ENCODE peak calls at places on chromosomes 16 and 17, in seven cellular contexts. One of them, this sample, is unnamed.

GRCh38 chr16:24151482-24151939 is 104.6 kb upstream of the CACNG3 start:
- DNase-seq in NCI-H2171 treated with DMSO at 0.1 percent for 48 hours: no peak
- DNase-seq in activated T-cell treated with anti-CD3 and anti-CD28 coated beads for 4 hours: no peak
- DNase-seq in stimulated activated CD4-positive, alpha-beta T cell treated with anti-CD3 and anti-CD28 coated beads, Interleukin-2, amount 100 ng/mL, for 48 hours: no peak
- DNase-seq in activated naive CD4-positive, alpha-beta T cell treated with anti-CD3 and anti-CD28 coated beads, Interleukin-2, amount 10 ng/mL, durations not matched to agents 7 days and 5 days: peak
- DNase-seq in stimulated activated CD8-positive, alpha-beta memory T cell treated with anti-CD3 and anti-CD28 coated beads, Interleukin-15, amount 100 ng/mL, for 48 hours: no peak
- DNase-seq in iris pigment epithelial cell: no peak
- DNase-seq in this sample: no peak

GRCh38 chr17:37506678-37507077 is 17.0 kb downstream of the DUSP14 start:
- DNase-seq in NCI-H2171 treated with DMSO at 0.1 percent for 48 hours: peak
- DNase-seq in activated T-cell treated with anti-CD3 and anti-CD28 coated beads for 4 hours: no peak
- DNase-seq in stimulated activated CD4-positive, alpha-beta T cell treated with anti-CD3 and anti-CD28 coated beads, Interleukin-2, amount 100 ng/mL, for 48 hours: no peak
- DNase-seq in activated naive CD4-positive, alpha-beta T cell treated with anti-CD3 and anti-CD28 coated beads, Interleukin-2, amount 10 ng/mL, durations not matched to agents 7 days and 5 days: peak
- DNase-seq in stimulated activated CD8-positive, alpha-beta memory T cell treated with anti-CD3 and anti-CD28 coated beads, Interleukin-15, amount 100 ng/mL, for 48 hours: no peak
- DNase-seq in iris pigment epithelial cell: peak
- DNase-seq in this sample: no peak

GRCh38 chr16:25605381-25605780 is 86.4 kb upstream of the HS3ST4 start:
- DNase-seq in NCI-H2171 treated with DMSO at 0.1 percent for 48 hours: no peak
- DNase-seq in activated T-cell treated with anti-CD3 and anti-CD28 coated beads for 4 hours: no peak
- DNase-seq in stimulated activated CD4-positive, alpha-beta T cell treated with anti-CD3 and anti-CD28 coated beads, Interleukin-2, amount 100 ng/mL, for 48 hours: no peak
- DNase-seq in activated naive CD4-positive, alpha-beta T cell treated with anti-CD3 and anti-CD28 coated beads, Interleukin-2, amount 10 ng/mL, durations not matched to agents 7 days and 5 days: no peak
- DNase-seq in stimulated activated CD8-positive, alpha-beta memory T cell treated with anti-CD3 and anti-CD28 coated beads, Interleukin-15, amount 100 ng/mL, for 48 hours: no peak
- DNase-seq in iris pigment epithelial cell: no peak
- DNase-seq in this sample: no peak

GRCh38 chr16:50202926-50203624 is 50.0 kb downstream of the TENT4B start:
- DNase-seq in NCI-H2171 treated with DMSO at 0.1 percent for 48 hours: no peak
- DNase-seq in activated T-cell treated with anti-CD3 and anti-CD28 coated beads for 4 hours: no peak
- DNase-seq in stimulated activated CD4-positive, alpha-beta T cell treated with anti-CD3 and anti-CD28 coated beads, Interleukin-2, amount 100 ng/mL, for 48 hours: no peak
- DNase-seq in activated naive CD4-positive, alpha-beta T cell treated with anti-CD3 and anti-CD28 coated beads, Interleukin-2, amount 10 ng/mL, durations not matched to agents 7 days and 5 days: no peak
- DNase-seq in stimulated activated CD8-positive, alpha-beta memory T cell treated with anti-CD3 and anti-CD28 coated beads, Interleukin-15, amount 100 ng/mL, for 48 hours: no peak
- DNase-seq in iris pigment epithelial cell: peak
- DNase-seq in this sample: no peak

GRCh38 chr17:82213251-82214011 is 789 bp upstream of the CCDC57 start:
- DNase-seq in NCI-H2171 treated with DMSO at 0.1 percent for 48 hours: peak
- DNase-seq in activated T-cell treated with anti-CD3 and anti-CD28 coated beads for 4 hours: peak
- DNase-seq in stimulated activated CD4-positive, alpha-beta T cell treated with anti-CD3 and anti-CD28 coated beads, Interleukin-2, amount 100 ng/mL, for 48 hours: no peak
- DNase-seq in activated naive CD4-positive, alpha-beta T cell treated with anti-CD3 and anti-CD28 coated beads, Interleukin-2, amount 10 ng/mL, durations not matched to agents 7 days and 5 days: no peak
- DNase-seq in stimulated activated CD8-positive, alpha-beta memory T cell treated with anti-CD3 and anti-CD28 coated beads, Interleukin-15, amount 100 ng/mL, for 48 hours: peak
- DNase-seq in iris pigment epithelial cell: peak
- DNase-seq in this sample: peak

GRCh38 chr16:72612271-72612670 is 435.7 kb downstream of the ZFHX3 start:
- DNase-seq in NCI-H2171 treated with DMSO at 0.1 percent for 48 hours: no peak
- DNase-seq in activated T-cell treated with anti-CD3 and anti-CD28 coated beads for 4 hours: no peak
- DNase-seq in stimulated activated CD4-positive, alpha-beta T cell treated with anti-CD3 and anti-CD28 coated beads, Interleukin-2, amount 100 ng/mL, for 48 hours: no peak
- DNase-seq in activated naive CD4-positive, alpha-beta T cell treated with anti-CD3 and anti-CD28 coated beads, Interleukin-2, amount 10 ng/mL, durations not matched to agents 7 days and 5 days: no peak
- DNase-seq in stimulated activated CD8-positive, alpha-beta memory T cell treated with anti-CD3 and anti-CD28 coated beads, Interleukin-15, amount 100 ng/mL, for 48 hours: no peak
- DNase-seq in iris pigment epithelial cell: no peak
- DNase-seq in this sample: no peak

GRCh38 chr17:50270430-50271172 is 3.7 kb upstream of the TMEM92 start:
- DNase-seq in NCI-H2171 treated with DMSO at 0.1 percent for 48 hours: no peak
- DNase-seq in activated T-cell treated with anti-CD3 and anti-CD28 coated beads for 4 hours: no peak
- DNase-seq in stimulated activated CD4-positive, alpha-beta T cell treated with anti-CD3 and anti-CD28 coated beads, Interleukin-2, amount 100 ng/mL, for 48 hours: no peak
- DNase-seq in activated naive CD4-positive, alpha-beta T cell treated with anti-CD3 and anti-CD28 coated beads, Interleukin-2, amount 10 ng/mL, durations not matched to agents 7 days and 5 days: peak
- DNase-seq in stimulated activated CD8-positive, alpha-beta memory T cell treated with anti-CD3 and anti-CD28 coated beads, Interleukin-15, amount 100 ng/mL, for 48 hours: no peak
- DNase-seq in iris pigment epithelial cell: peak
- DNase-seq in this sample: peak

GRCh38 chr17:66667491-66668030 is 167.4 kb upstream of the CACNG5 start:
- DNase-seq in NCI-H2171 treated with DMSO at 0.1 percent for 48 hours: no peak
- DNase-seq in activated T-cell treated with anti-CD3 and anti-CD28 coated beads for 4 hours: peak
- DNase-seq in stimulated activated CD4-positive, alpha-beta T cell treated with anti-CD3 and anti-CD28 coated beads, Interleukin-2, amount 100 ng/mL, for 48 hours: peak
- DNase-seq in activated naive CD4-positive, alpha-beta T cell treated with anti-CD3 and anti-CD28 coated beads, Interleukin-2, amount 10 ng/mL, durations not matched to agents 7 days and 5 days: peak
- DNase-seq in stimulated activated CD8-positive, alpha-beta memory T cell treated with anti-CD3 and anti-CD28 coated beads, Interleukin-15, amount 100 ng/mL, for 48 hours: peak
- DNase-seq in iris pigment epithelial cell: no peak
- DNase-seq in this sample: no peak

GRCh38 chr17:21467739-21468490 is 91.8 kb downstream of the KCNJ12 start:
- DNase-seq in NCI-H2171 treated with DMSO at 0.1 percent for 48 hours: no peak
- DNase-seq in activated T-cell treated with anti-CD3 and anti-CD28 coated beads for 4 hours: no peak
- DNase-seq in stimulated activated CD4-positive, alpha-beta T cell treated with anti-CD3 and anti-CD28 coated beads, Interleukin-2, amount 100 ng/mL, for 48 hours: no peak
- DNase-seq in activated naive CD4-positive, alpha-beta T cell treated with anti-CD3 and anti-CD28 coated beads, Interleukin-2, amount 10 ng/mL, durations not matched to agents 7 days and 5 days: no peak
- DNase-seq in stimulated activated CD8-positive, alpha-beta memory T cell treated with anti-CD3 and anti-CD28 coated beads, Interleukin-15, amount 100 ng/mL, for 48 hours: no peak
- DNase-seq in iris pigment epithelial cell: no peak
- DNase-seq in this sample: no peak

GRCh38 chr17:12964840-12965239 is 53.0 kb downstream of the ELAC2 start:
- DNase-seq in NCI-H2171 treated with DMSO at 0.1 percent for 48 hours: no peak
- DNase-seq in activated T-cell treated with anti-CD3 and anti-CD28 coated beads for 4 hours: no peak
- DNase-seq in stimulated activated CD4-positive, alpha-beta T cell treated with anti-CD3 and anti-CD28 coated beads, Interleukin-2, amount 100 ng/mL, for 48 hours: no peak
- DNase-seq in activated naive CD4-positive, alpha-beta T cell treated with anti-CD3 and anti-CD28 coated beads, Interleukin-2, amount 10 ng/mL, durations not matched to agents 7 days and 5 days: no peak
- DNase-seq in stimulated activated CD8-positive, alpha-beta memory T cell treated with anti-CD3 and anti-CD28 coated beads, Interleukin-15, amount 100 ng/mL, for 48 hours: no peak
- DNase-seq in iris pigment epithelial cell: no peak
- DNase-seq in this sample: no peak

GRCh38 chr17:71208111-71208704 is 912.6 kb upstream of the SOX9 start:
- DNase-seq in NCI-H2171 treated with DMSO at 0.1 percent for 48 hours: no peak
- DNase-seq in activated T-cell treated with anti-CD3 and anti-CD28 coated beads for 4 hours: no peak
- DNase-seq in stimulated activated CD4-positive, alpha-beta T cell treated with anti-CD3 and anti-CD28 coated beads, Interleukin-2, amount 100 ng/mL, for 48 hours: no peak
- DNase-seq in activated naive CD4-positive, alpha-beta T cell treated with anti-CD3 and anti-CD28 coated beads, Interleukin-2, amount 10 ng/mL, durations not matched to agents 7 days and 5 days: no peak
- DNase-seq in stimulated activated CD8-positive, alpha-beta memory T cell treated with anti-CD3 and anti-CD28 coated beads, Interleukin-15, amount 100 ng/mL, for 48 hours: no peak
- DNase-seq in iris pigment epithelial cell: peak
- DNase-seq in this sample: no peak

GRCh38 chr16:86576591-86577313 is 1.6 kb upstream of the FOXL1 start:
- DNase-seq in NCI-H2171 treated with DMSO at 0.1 percent for 48 hours: peak
- DNase-seq in activated T-cell treated with anti-CD3 and anti-CD28 coated beads for 4 hours: no peak
- DNase-seq in stimulated activated CD4-positive, alpha-beta T cell treated with anti-CD3 and anti-CD28 coated beads, Interleukin-2, amount 100 ng/mL, for 48 hours: no peak
- DNase-seq in activated naive CD4-positive, alpha-beta T cell treated with anti-CD3 and anti-CD28 coated beads, Interleukin-2, amount 10 ng/mL, durations not matched to agents 7 days and 5 days: no peak
- DNase-seq in stimulated activated CD8-positive, alpha-beta memory T cell treated with anti-CD3 and anti-CD28 coated beads, Interleukin-15, amount 100 ng/mL, for 48 hours: no peak
- DNase-seq in iris pigment epithelial cell: peak
- DNase-seq in this sample: no peak

GRCh38 chr16:57004387-57005250 is 15.3 kb downstream of the NLRC5 start:
- DNase-seq in NCI-H2171 treated with DMSO at 0.1 percent for 48 hours: no peak
- DNase-seq in activated T-cell treated with anti-CD3 and anti-CD28 coated beads for 4 hours: no peak
- DNase-seq in stimulated activated CD4-positive, alpha-beta T cell treated with anti-CD3 and anti-CD28 coated beads, Interleukin-2, amount 100 ng/mL, for 48 hours: no peak
- DNase-seq in activated naive CD4-positive, alpha-beta T cell treated with anti-CD3 and anti-CD28 coated beads, Interleukin-2, amount 10 ng/mL, durations not matched to agents 7 days and 5 days: no peak
- DNase-seq in stimulated activated CD8-positive, alpha-beta memory T cell treated with anti-CD3 and anti-CD28 coated beads, Interleukin-15, amount 100 ng/mL, for 48 hours: no peak
- DNase-seq in iris pigment epithelial cell: no peak
- DNase-seq in this sample: peak

GRCh38 chr16:85867189-85867588 is 31.8 kb upstream of the IRF8 start:
- DNase-seq in NCI-H2171 treated with DMSO at 0.1 percent for 48 hours: no peak
- DNase-seq in activated T-cell treated with anti-CD3 and anti-CD28 coated beads for 4 hours: no peak
- DNase-seq in stimulated activated CD4-positive, alpha-beta T cell treated with anti-CD3 and anti-CD28 coated beads, Interleukin-2, amount 100 ng/mL, for 48 hours: no peak
- DNase-seq in activated naive CD4-positive, alpha-beta T cell treated with anti-CD3 and anti-CD28 coated beads, Interleukin-2, amount 10 ng/mL, durations not matched to agents 7 days and 5 days: no peak
- DNase-seq in stimulated activated CD8-positive, alpha-beta memory T cell treated with anti-CD3 and anti-CD28 coated beads, Interleukin-15, amount 100 ng/mL, for 48 hours: no peak
- DNase-seq in iris pigment epithelial cell: no peak
- DNase-seq in this sample: no peak

GRCh38 chr17:50834786-50835562 is 412 bp upstream of the WFIKKN2 start:
- DNase-seq in NCI-H2171 treated with DMSO at 0.1 percent for 48 hours: peak
- DNase-seq in activated T-cell treated with anti-CD3 and anti-CD28 coated beads for 4 hours: no peak
- DNase-seq in stimulated activated CD4-positive, alpha-beta T cell treated with anti-CD3 and anti-CD28 coated beads, Interleukin-2, amount 100 ng/mL, for 48 hours: no peak
- DNase-seq in activated naive CD4-positive, alpha-beta T cell treated with anti-CD3 and anti-CD28 coated beads, Interleukin-2, amount 10 ng/mL, durations not matched to agents 7 days and 5 days: peak
- DNase-seq in stimulated activated CD8-positive, alpha-beta memory T cell treated with anti-CD3 and anti-CD28 coated beads, Interleukin-15, amount 100 ng/mL, for 48 hours: no peak
- DNase-seq in iris pigment epithelial cell: peak
- DNase-seq in this sample: no peak

GRCh38 chr17:60390881-60391418 is 983 bp downstream of the USP32 start:
- DNase-seq in NCI-H2171 treated with DMSO at 0.1 percent for 48 hours: peak
- DNase-seq in activated T-cell treated with anti-CD3 and anti-CD28 coated beads for 4 hours: no peak
- DNase-seq in stimulated activated CD4-positive, alpha-beta T cell treated with anti-CD3 and anti-CD28 coated beads, Interleukin-2, amount 100 ng/mL, for 48 hours: peak
- DNase-seq in activated naive CD4-positive, alpha-beta T cell treated with anti-CD3 and anti-CD28 coated beads, Interleukin-2, amount 10 ng/mL, durations not matched to agents 7 days and 5 days: peak
- DNase-seq in stimulated activated CD8-positive, alpha-beta memory T cell treated with anti-CD3 and anti-CD28 coated beads, Interleukin-15, amount 100 ng/mL, for 48 hours: no peak
- DNase-seq in iris pigment epithelial cell: peak
- DNase-seq in this sample: no peak

GRCh38 chr16:62732101-62732500 is 695.9 kb upstream of the CDH8 start:
- DNase-seq in NCI-H2171 treated with DMSO at 0.1 percent for 48 hours: no peak
- DNase-seq in activated T-cell treated with anti-CD3 and anti-CD28 coated beads for 4 hours: no peak
- DNase-seq in stimulated activated CD4-positive, alpha-beta T cell treated with anti-CD3 and anti-CD28 coated beads, Interleukin-2, amount 100 ng/mL, for 48 hours: no peak
- DNase-seq in activated naive CD4-positive, alpha-beta T cell treated with anti-CD3 and anti-CD28 coated beads, Interleukin-2, amount 10 ng/mL, durations not matched to agents 7 days and 5 days: no peak
- DNase-seq in stimulated activated CD8-positive, alpha-beta memory T cell treated with anti-CD3 and anti-CD28 coated beads, Interleukin-15, amount 100 ng/mL, for 48 hours: no peak
- DNase-seq in iris pigment epithelial cell: no peak
- DNase-seq in this sample: no peak

GRCh38 chr16:55508941-55509920 is at the start of gene LPCAT2:
- DNase-seq in NCI-H2171 treated with DMSO at 0.1 percent for 48 hours: peak
- DNase-seq in activated T-cell treated with anti-CD3 and anti-CD28 coated beads for 4 hours: no peak
- DNase-seq in stimulated activated CD4-positive, alpha-beta T cell treated with anti-CD3 and anti-CD28 coated beads, Interleukin-2, amount 100 ng/mL, for 48 hours: peak
- DNase-seq in activated naive CD4-positive, alpha-beta T cell treated with anti-CD3 and anti-CD28 coated beads, Interleukin-2, amount 10 ng/mL, durations not matched to agents 7 days and 5 days: peak
- DNase-seq in stimulated activated CD8-positive, alpha-beta memory T cell treated with anti-CD3 and anti-CD28 coated beads, Interleukin-15, amount 100 ng/mL, for 48 hours: no peak
- DNase-seq in iris pigment epithelial cell: peak
- DNase-seq in this sample: peak

GRCh38 chr17:72937687-72938086 is 154.8 kb downstream of the SLC39A11 start:
- DNase-seq in NCI-H2171 treated with DMSO at 0.1 percent for 48 hours: no peak
- DNase-seq in activated T-cell treated with anti-CD3 and anti-CD28 coated beads for 4 hours: no peak
- DNase-seq in stimulated activated CD4-positive, alpha-beta T cell treated with anti-CD3 and anti-CD28 coated beads, Interleukin-2, amount 100 ng/mL, for 48 hours: no peak
- DNase-seq in activated naive CD4-positive, alpha-beta T cell treated with anti-CD3 and anti-CD28 coated beads, Interleukin-2, amount 10 ng/mL, durations not matched to agents 7 days and 5 days: no peak
- DNase-seq in stimulated activated CD8-positive, alpha-beta memory T cell treated with anti-CD3 and anti-CD28 coated beads, Interleukin-15, amount 100 ng/mL, for 48 hours: no peak
- DNase-seq in iris pigment epithelial cell: no peak
- DNase-seq in this sample: no peak

GRCh38 chr16:88888778-88889387 is 22.4 kb upstream of the PABPN1L start:
- DNase-seq in NCI-H2171 treated with DMSO at 0.1 percent for 48 hours: peak
- DNase-seq in activated T-cell treated with anti-CD3 and anti-CD28 coated beads for 4 hours: no peak
- DNase-seq in stimulated activated CD4-positive, alpha-beta T cell treated with anti-CD3 and anti-CD28 coated beads, Interleukin-2, amount 100 ng/mL, for 48 hours: no peak
- DNase-seq in activated naive CD4-positive, alpha-beta T cell treated with anti-CD3 and anti-CD28 coated beads, Interleukin-2, amount 10 ng/mL, durations not matched to agents 7 days and 5 days: no peak
- DNase-seq in stimulated activated CD8-positive, alpha-beta memory T cell treated with anti-CD3 and anti-CD28 coated beads, Interleukin-15, amount 100 ng/mL, for 48 hours: no peak
- DNase-seq in iris pigment epithelial cell: no peak
- DNase-seq in this sample: no peak

GRCh38 chr17:50565559-50566350 is 5.2 kb downstream of the CACNA1G start:
- DNase-seq in NCI-H2171 treated with DMSO at 0.1 percent for 48 hours: peak
- DNase-seq in activated T-cell treated with anti-CD3 and anti-CD28 coated beads for 4 hours: no peak
- DNase-seq in stimulated activated CD4-positive, alpha-beta T cell treated with anti-CD3 and anti-CD28 coated beads, Interleukin-2, amount 100 ng/mL, for 48 hours: no peak
- DNase-seq in activated naive CD4-positive, alpha-beta T cell treated with anti-CD3 and anti-CD28 coated beads, Interleukin-2, amount 10 ng/mL, durations not matched to agents 7 days and 5 days: no peak
- DNase-seq in stimulated activated CD8-positive, alpha-beta memory T cell treated with anti-CD3 and anti-CD28 coated beads, Interleukin-15, amount 100 ng/mL, for 48 hours: no peak
- DNase-seq in iris pigment epithelial cell: no peak
- DNase-seq in this sample: no peak

This sample was measured in sciatic nerve.